ENCODE peak calls at places on chromosomes 2 and 18, in ten cellular contexts. D is WTC11, J is bronchial epithelial cell, G is HL-60, W is lower lobe of right lung, Y is astrocyte of the cerebellum, T is fibroblast of the aortic adventitia, R is osteocyte, N is tibial artery, P is psoas muscle. O is an unnamed sample.

GRCh38 chr2:23286031-23286764 is 98.8 kb upstream of the KLHL29 start:
- DNase-seq in D (no peak), J (no peak), G (no peak), W (no peak), Y (no peak), T (no peak), R (no peak), N (no peak), P (no peak), O (no peak)

GRCh38 chr18:25314824-25315223 is 37.1 kb downstream of the ZNF521 start:
- DNase-seq in D (no peak), J (no peak), G (no peak), W (no peak), Y (no peak), T (no peak), R (no peak), N (no peak), P (no peak), O (no peak)

GRCh38 chr18:5197032-5197434 is at the start of gene AKAIN1:
- DNase-seq in D (peak; percentile 76), J (no peak), G (no peak), W (no peak), Y (peak; percentile 0), T (peak; percentile 18), R (peak; percentile 87), N (no peak), P (peak; percentile 26), O (peak; percentile 65)

GRCh38 chr2:237594514-237594871 is 4.0 kb upstream of the RAB17 start:
- DNase-seq in D (no peak), J (no peak), G (no peak), W (no peak), Y (no peak), T (no peak), R (no peak), N (no peak), P (no peak), O (no peak)

GRCh38 chr2:238344517-238344916 is 24.2 kb downstream of the TRAF3IP1 start:
- DNase-seq in D (no peak), J (no peak), G (no peak), W (no peak), Y (no peak), T (no peak), R (no peak), N (no peak), P (no peak), O (no peak)

GRCh38 chr2:177818412-177818811 is 254.2 kb downstream of the PDE11A start:
- DNase-seq in D (no peak), J (no peak), G (no peak), W (no peak), Y (no peak), T (no peak), R (no peak), N (no peak), P (no peak), O (no peak)

GRCh38 chr2:39640107-39640506 is 25.6 kb upstream of the TMEM178A start:
- DNase-seq in D (no peak), J (no peak), G (no peak), W (no peak), Y (no peak), T (no peak), R (no peak), N (no peak), P (peak; percentile 28), O (no peak)

GRCh38 chr2:96537734-96538486 is 1.4 kb downstream of the ARID5A start:
- DNase-seq in D (no peak), J (no peak), G (no peak), W (no peak), Y (no peak), T (no peak), R (no peak), N (peak; percentile 74), P (peak; percentile 31), O (no peak)

GRCh38 chr2:20106746-20107145 is 55.3 kb upstream of the LAPTM4A start:
- DNase-seq in D (peak; percentile 91), J (no peak), G (no peak), W (peak; percentile 68), Y (no peak), T (no peak), R (no peak), N (no peak), P (peak; percentile 31), O (peak; percentile 66)

GRCh38 chr2:150625300-150625699 is 137.8 kb upstream of the RND3 start:
- DNase-seq in D (no peak), J (peak; percentile 93), G (no peak), W (no peak), Y (no peak), T (no peak), R (no peak), N (no peak), P (no peak), O (no peak)

GRCh38 chr18:8469793-8470192 is 139.4 kb upstream of the RAB12 start:
- DNase-seq in D (no peak), J (peak; percentile 31), G (no peak), W (no peak), Y (peak; percentile 71), T (peak; percentile 64), R (peak; percentile 17), N (no peak), P (no peak), O (no peak)

GRCh38 chr2:86301010-86301409 is 36.4 kb downstream of the REEP1 start:
- DNase-seq in D (no peak), J (no peak), G (no peak), W (no peak), Y (no peak), T (no peak), R (no peak), N (no peak), P (no peak), O (no peak)

GRCh38 chr18:46891742-46892214 is 25.5 kb downstream of the PIAS2 start:
- DNase-seq in D (no peak), J (no peak), G (no peak), W (no peak), Y (no peak), T (no peak), R (no peak), N (no peak), P (no peak), O (no peak)

GRCh38 chr2:115165529-115166109 is 723.2 kb downstream of the DPP10 start:
- DNase-seq in D (no peak), J (peak; percentile 38), G (no peak), W (no peak), Y (peak; percentile 20), T (peak; percentile 13), R (no peak), N (no peak), P (no peak), O (peak; percentile 38)
- TF ChIP-seq CTCF in D (peak; percentile 28), J (peak; percentile 55), G (no peak), W (peak; percentile 42), Y (peak; percentile 56), T (peak; percentile 40), R (peak; percentile 57), N (no peak), P (no peak), O (peak; percentile 87)

GRCh38 chr2:231568098-231568784 is 24.4 kb upstream of the TEX44 start:
- DNase-seq in D (no peak), J (no peak), G (no peak), W (peak; percentile 20), Y (no peak), T (no peak), R (no peak), N (no peak), P (no peak), O (no peak)

GRCh38 chr2:231567159-231567558 is 25.5 kb upstream of the TEX44 start:
- DNase-seq in D (no peak), J (no peak), G (no peak), W (no peak), Y (no peak), T (no peak), R (no peak), N (no peak), P (no peak), O (no peak)

GRCh38 chr2:231565915-231566594 is 26.6 kb upstream of the TEX44 start:
- DNase-seq in D (no peak), J (no peak), G (no peak), W (no peak), Y (no peak), T (no peak), R (no peak), N (no peak), P (no peak), O (no peak)

GRCh38 chr2:231568785-231569435 is 23.8 kb upstream of the TEX44 start:
- DNase-seq in D (no peak), J (no peak), G (no peak), W (no peak), Y (no peak), T (no peak), R (no peak), N (no peak), P (no peak), O (no peak)

GRCh38 chr2:231563378-231563961 is 29.2 kb upstream of the TEX44 start:
- DNase-seq in D (peak; percentile 82), J (peak; percentile 55), G (peak; percentile 45), W (no peak), Y (peak; percentile 33), T (peak; percentile 69), R (no peak), N (no peak), P (peak; percentile 42), O (peak; percentile 43)
- TF ChIP-seq CTCF in D (peak; percentile 54), J (peak; percentile 81), G (peak; percentile 90), W (peak; percentile 66), Y (peak; percentile 74), T (peak; percentile 89), R (peak; percentile 78), N (peak; percentile 63), P (peak; percentile 65), O (peak; percentile 77)

DNA sequence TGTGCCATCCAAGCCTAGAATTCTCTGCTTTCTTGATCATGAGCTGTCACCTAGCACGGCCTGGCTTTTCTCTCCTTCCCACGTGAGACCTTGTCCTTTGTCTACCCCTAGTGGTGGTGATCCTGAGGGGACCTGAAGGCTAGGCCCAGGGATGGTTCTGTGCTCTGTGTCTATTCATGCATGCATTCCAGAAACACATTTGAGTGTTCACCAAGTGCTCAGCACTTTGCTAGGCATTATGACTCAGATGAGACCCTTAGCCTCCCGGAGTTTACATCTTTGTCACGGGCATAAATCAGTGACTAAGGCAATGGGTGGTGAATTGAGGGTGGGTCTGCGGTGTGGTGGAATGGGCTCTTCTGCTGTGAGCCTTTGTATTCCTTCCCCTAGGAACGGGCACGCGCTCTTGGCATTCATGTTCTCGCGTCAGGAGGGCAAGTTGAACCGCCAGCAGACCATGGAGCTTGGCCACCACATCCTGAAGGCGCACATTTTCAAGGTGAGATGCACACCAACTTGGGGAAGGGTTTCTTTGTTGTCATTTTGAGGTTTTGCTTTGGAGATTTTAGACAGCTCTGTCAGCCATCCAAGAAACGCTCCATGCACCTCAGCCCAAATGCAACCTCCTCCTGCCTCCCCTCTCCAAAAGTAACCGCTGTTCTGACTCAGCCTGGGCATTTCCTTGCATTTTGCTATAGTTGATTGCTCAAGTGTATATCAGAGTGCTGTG is 100.9 kb downstream of the WDSUB1 start:
- DNase-seq in D (no peak), J (peak; percentile 22), G (no peak), W (no peak), Y (peak; percentile 99), T (peak; percentile 13), R (no peak), N (no peak), P (no peak), O (no peak)
- TF ChIP-seq CTCF in D (no peak), J (peak; percentile 44), G (no peak), W (peak; percentile 26), Y (peak; percentile 84), T (peak; percentile 30), R (peak; percentile 48), N (no peak), P (no peak), O (peak; percentile 41)

DNA sequence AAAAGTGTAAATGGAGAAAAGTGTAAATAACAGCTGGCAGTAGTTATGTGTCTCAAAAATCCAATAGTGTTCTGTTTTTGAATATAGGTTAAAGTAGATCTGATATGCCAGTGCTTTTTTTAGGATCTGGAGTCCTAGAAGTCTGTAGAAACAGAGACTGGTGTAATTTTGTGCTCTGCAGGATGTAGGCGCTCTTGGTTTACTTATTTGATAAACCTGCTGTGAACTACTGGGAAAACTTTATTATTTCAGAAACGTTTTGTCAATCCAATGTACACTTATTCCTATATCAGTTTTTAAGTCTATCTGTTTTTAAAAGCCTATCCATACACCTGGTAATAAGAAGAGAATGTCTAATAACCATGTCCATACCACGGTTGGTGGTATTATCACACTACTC is 530.8 kb upstream of the ZNF804A start:
- DNase-seq in D (no peak), J (no peak), G (no peak), W (no peak), Y (no peak), T (no peak), R (no peak), N (no peak), P (no peak), O (no peak)
- TF ChIP-seq CTCF in D (no peak), J (no peak), G (no peak), W (no peak), Y (no peak), T (no peak), R (no peak), N (no peak), P (no peak), O (no peak)